ENCODE peak calls at places on chromosomes 13 and 19, in six cellular contexts. A, S, J, M, V and Z are unnamed samples.

GRCh38 chr13:109274188-109274821 is 512.1 kb downstream of the IRS2 start:
- DNase-seq in A (no peak), J (peak), M (peak), S (peak), V (no peak), Z (peak)

GRCh38 chr13:31056650-31057275 is 104.9 kb downstream of the HSPH1 start:
- DNase-seq in J (no peak), S (no peak), A (no peak), V (no peak), M (peak), Z (peak)

GRCh38 chr19:55777528-55777927 is 8.6 kb downstream of the RFPL4AL1 start:
- DNase-seq in V (no peak), M (no peak), S (no peak), J (no peak), A (no peak), Z (no peak)

GRCh38 chr13:97549201-97549600 is 115.2 kb downstream of the RAP2A start:
- DNase-seq in V (no peak), A (no peak), S (no peak), M (no peak), J (no peak), Z (no peak)

GRCh38 chr19:51168571-51169282 is 26.6 kb downstream of the SIGLEC7 start:
- DNase-seq in V (no peak), M (no peak), A (no peak), J (no peak), S (no peak), Z (no peak)

GRCh38 chr13:70814684-70815083 is 706.4 kb upstream of the KLHL1 start:
- DNase-seq in J (no peak), M (no peak), V (no peak), S (no peak), A (no peak), Z (no peak)

GRCh38 chr19:49676136-49676689 is 858 bp upstream of the PRMT1 start:
- DNase-seq in M (peak), S (peak), V (peak), J (peak), A (no peak), Z (peak)

GRCh38 chr19:8578642-8579265 is 1.5 kb upstream of the MYO1F start:
- DNase-seq in V (peak), A (peak), M (peak), S (peak), J (peak), Z (peak)

GRCh38 chr19:38656171-38656981 is 8.9 kb downstream of the ACTN4 start:
- DNase-seq in A (no peak), V (no peak), M (peak), J (peak), S (no peak), Z (peak)

GRCh38 chr19:342128-342455 is 2.5 kb downstream of the MIER2 start:
- DNase-seq in S (no peak), A (no peak), M (no peak), V (no peak), J (no peak), Z (no peak)